ENCODE peak calls at places on chromosomes 4 and X, in nine cellular contexts. L is NCI-H187, B is stromal cell of bone marrow, R is cardiac muscle cell, T is T-cell, U is EH, O is T-helper 1 cell, C is uterus, D is Calu3. S is an unnamed sample.

GRCh38 chr4:139875456-139875855 is 209.8 kb downstream of the MGST2 start:
- DNase-seq in U (no peak), B (no peak), D (no peak), R (no peak), L (peak), C (no peak), T (no peak), O (no peak), S (no peak)

GRCh38 chrX:70769659-70770232 is 138.8 kb downstream of the TEX11 start:
- DNase-seq in T (no peak), B (no peak), O (no peak), C (no peak), U (peak), L (no peak), D (no peak), R (no peak), S (no peak)

GRCh38 chr4:2647403-2648158 is 108.6 kb downstream of the TNIP2 start:
- DNase-seq in U (no peak), D (no peak), B (no peak), R (no peak), C (no peak), O (no peak), L (peak), T (no peak), S (no peak)

GRCh38 chrX:154375156-154375504 is 696 bp upstream of the FLNA start:
- DNase-seq in R (no peak), C (no peak), O (no peak), U (no peak), D (no peak), B (no peak), L (no peak), T (no peak), S (no peak)

GRCh38 chr4:71338846-71339593 is at the start of gene SLC4A4:
- DNase-seq in L (no peak), C (no peak), T (no peak), O (no peak), U (peak), B (peak), R (no peak), D (no peak), S (no peak)

GRCh38 chrX:119942831-119943184 is 743 bp downstream of the NKAP start:
- DNase-seq in L (no peak), T (no peak), U (no peak), C (no peak), R (no peak), B (peak), O (no peak), D (no peak), S (no peak)

GRCh38 chr4:136637071-136637777 is 895.1 kb downstream of the PCDH18 start:
- DNase-seq in U (peak), O (no peak), L (no peak), B (no peak), C (no peak), D (peak), T (no peak), R (peak), S (no peak)

GRCh38 chr4:2082118-2082517 is 23.0 kb downstream of the NAT8L start:
- DNase-seq in C (no peak), D (no peak), R (no peak), U (no peak), B (no peak), O (no peak), L (no peak), T (no peak), S (no peak)

GRCh38 chr4:70183168-70183939 is 12.2 kb upstream of the ODAM start:
- DNase-seq in R (peak), C (no peak), L (no peak), T (no peak), U (no peak), D (peak), O (no peak), B (peak), S (peak)